ENCODE peak calls at places on chromosomes 1 and 21, in five cellular contexts. X is astrocyte of the cerebellum, C is choroid plexus epithelial cell, H is GM10248, E is cardiac fibroblast. Q is an unnamed sample.

GRCh38 chr1:247037483-247038320 is 29.8 kb upstream of the ZNF695 start:
- DNase-seq in X (no peak), C (no peak), H (no peak), E (peak; percentile 2), Q (no peak)

GRCh38 chr1:234881893-234882771 is 246.5 kb downstream of the TOMM20 start:
- DNase-seq in X (no peak), C (no peak), H (peak; percentile 79), E (no peak), Q (no peak)

GRCh38 chr1:156103521-156103947 is 11.0 kb upstream of the LMNA start:
- DNase-seq in X (no peak), C (no peak), H (no peak), E (peak; percentile 60), Q (no peak)

GRCh38 chr1:37741130-37741529 is 23.8 kb downstream of the EPHA10 start:
- DNase-seq in X (no peak), C (peak; percentile 75), H (no peak), E (peak; percentile 81), Q (no peak)

GRCh38 chr21:16590186-16590585 is 860.4 kb downstream of the USP25 start:
- DNase-seq in X (no peak), C (no peak), H (no peak), E (no peak), Q (no peak)

GRCh38 chr1:25854554-25854953 is 4.7 kb downstream of the AUNIP start:
- DNase-seq in X (no peak), C (no peak), H (no peak), E (no peak), Q (no peak)

GRCh38 chr1:21605964-21606705 is 63.0 kb downstream of the RAP1GAP start:
- DNase-seq in X (no peak), C (no peak), H (no peak), E (no peak), Q (no peak)

GRCh38 chr1:233679030-233679429 is 65.1 kb downstream of the KCNK1 start:
- DNase-seq in X (no peak), C (no peak), H (no peak), E (no peak), Q (no peak)

GRCh38 chr1:51768971-51769601 is 109.4 kb downstream of the NRDC start:
- DNase-seq in X (peak; percentile 53), C (peak; percentile 89), H (peak; percentile 60), E (peak; percentile 86), Q (peak; percentile 16)

GRCh38 chr1:188668083-188668482 is 1809.6 kb downstream of the BRINP3 start:
- DNase-seq in X (no peak), C (no peak), H (no peak), E (no peak), Q (no peak)

GRCh38 chr1:153395136-153395685 is 4.3 kb upstream of the S100A8 start:
- DNase-seq in X (no peak), C (no peak), H (no peak), E (peak; percentile 2), Q (no peak)

GRCh38 chr21:46188226-46189212 is 4.3 kb upstream of the SPATC1L start:
- DNase-seq in X (no peak), C (peak; percentile 62), H (no peak), E (peak; percentile 85), Q (no peak)

GRCh38 chr1:61393575-61393974 is 311.2 kb downstream of the NFIA start:
- DNase-seq in X (no peak), C (no peak), H (no peak), E (no peak), Q (no peak)

GRCh38 chr1:99005142-99005491 is 456 bp upstream of the PLPPR5 start:
- DNase-seq in X (no peak), C (peak; percentile 6), H (no peak), E (no peak), Q (no peak)

GRCh38 chr1:41739061-41739955 is 179.4 kb downstream of the HIVEP3 start:
- DNase-seq in X (no peak), C (peak; percentile 93), H (peak; percentile 72), E (peak; percentile 73), Q (peak; percentile 76)

GRCh38 chr1:241985787-241986186 is 13.1 kb downstream of the MAP1LC3C start:
- DNase-seq in X (peak; percentile 24), C (peak; percentile 71), H (peak; percentile 62), E (peak; percentile 58), Q (no peak)

GRCh38 chr1:205537386-205538018 is 33.0 kb downstream of the CDK18 start:
- DNase-seq in X (no peak), C (no peak), H (no peak), E (peak; percentile 53), Q (no peak)

GRCh38 chr1:93907718-93908117 is 1.5 kb downstream of the GCLM start:
- DNase-seq in X (peak; percentile 62), C (peak; percentile 74), H (no peak), E (peak; percentile 58), Q (no peak)

GRCh38 chr1:244112646-244113045 is 61.6 kb downstream of the ZBTB18 start:
- DNase-seq in X (peak; percentile 73), C (peak; percentile 73), H (no peak), E (peak; percentile 59), Q (peak; percentile 61)

GRCh38 chr1:44048816-44049215 is 17.6 kb upstream of the SLC6A9 start:
- DNase-seq in X (no peak), C (peak; percentile 50), H (no peak), E (peak; percentile 87), Q (no peak)

GRCh38 chr1:115530407-115530806 is 111.4 kb upstream of the VANGL1 start:
- DNase-seq in X (no peak), C (peak; percentile 71), H (no peak), E (peak; percentile 72), Q (no peak)

GRCh38 chr1:200526709-200527612 is 93.6 kb downstream of the KIF14 start:
- DNase-seq in X (no peak), C (peak; percentile 65), H (peak; percentile 28), E (peak; percentile 40), Q (no peak)

GRCh38 chr1:2559509-2560298 is 3.5 kb downstream of the TNFRSF14 start:
- DNase-seq in X (no peak), C (no peak), H (no peak), E (no peak), Q (no peak)

GRCh38 chr21:29250642-29251041 is 48.1 kb upstream of the BACH1 start:
- DNase-seq in X (no peak), C (no peak), H (no peak), E (no peak), Q (no peak)

GRCh38 chr1:74534241-74534640 is 21.8 kb upstream of the LRRC53 start:
- DNase-seq in X (peak; percentile 69), C (peak; percentile 1), H (no peak), E (no peak), Q (peak; percentile 5)

GRCh38 chr1:24558902-24559791 is 3.3 kb downstream of the NCMAP start:
- DNase-seq in X (peak; percentile 67), C (peak; percentile 88), H (no peak), E (peak; percentile 75), Q (no peak)

GRCh38 chr1:74767490-74767889 is 34.5 kb downstream of the TYW3 start:
- DNase-seq in X (no peak), C (peak; percentile 54), H (no peak), E (peak; percentile 44), Q (no peak)

GRCh38 chr1:192140382-192140781 is 17.9 kb upstream of the RGS18 start:
- DNase-seq in X (no peak), C (peak; percentile 13), H (no peak), E (no peak), Q (no peak)

GRCh38 chr21:45670731-45671130 is 27.2 kb downstream of the PCBP3 start:
- DNase-seq in X (no peak), C (no peak), H (no peak), E (no peak), Q (no peak)

GRCh38 chr1:76635784-76636183 is 231.5 kb upstream of the ST6GALNAC5 start:
- DNase-seq in X (no peak), C (peak; percentile 12), H (no peak), E (no peak), Q (no peak)

GRCh38 chr1:243943671-243944428 is 93.8 kb upstream of the AKT3 start:
- DNase-seq in X (no peak), C (no peak), H (no peak), E (no peak), Q (no peak)

GRCh38 chr1:170910273-170910672 is 25.1 kb upstream of the MROH9 start:
- DNase-seq in X (no peak), C (peak; percentile 66), H (no peak), E (peak; percentile 90), Q (no peak)

GRCh38 chr1:78547081-78547480 is 56.3 kb downstream of the PTGFR start:
- DNase-seq in X (no peak), C (no peak), H (no peak), E (no peak), Q (no peak)

GRCh38 chr1:65679773-65680172 is 112.9 kb upstream of the PDE4B start:
- DNase-seq in X (no peak), C (no peak), H (no peak), E (no peak), Q (no peak)

GRCh38 chr1:17370618-17371017 is 1.4 kb upstream of the PADI6 start:
- DNase-seq in X (no peak), C (no peak), H (no peak), E (no peak), Q (no peak)

GRCh38 chr1:183270541-183271141 is 84.6 kb downstream of the LAMC2 start:
- DNase-seq in X (peak; percentile 78), C (peak; percentile 66), H (no peak), E (peak; percentile 77), Q (peak; percentile 82)

GRCh38 chr1:1302951-1303509 is 4.7 kb downstream of the ACAP3 start:
- DNase-seq in X (no peak), C (no peak), H (no peak), E (no peak), Q (no peak)

GRCh38 chr1:161486806-161487482 is 18.3 kb upstream of the FCGR2A start:
- DNase-seq in X (peak; percentile 8), C (peak; percentile 84), H (peak; percentile 61), E (peak; percentile 87), Q (no peak)

GRCh38 chr1:229340496-229340895 is 2.4 kb downstream of the CCSAP start:
- DNase-seq in X (no peak), C (no peak), H (no peak), E (no peak), Q (no peak)
- TF ChIP-seq CTCF in X (no peak), C (no peak), H (no peak), E (no peak), Q (no peak)

GRCh38 chr1:179955318-179955638 is 668 bp downstream of the CEP350 start:
- DNase-seq in X (no peak), C (no peak), H (no peak), E (peak; percentile 33), Q (no peak)
- TF ChIP-seq CTCF in X (no peak), C (no peak), H (no peak), E (no peak), Q (no peak)

GRCh38 chr1:179104851-179105250 is 23.0 kb downstream of the TOR3A start:
- DNase-seq in X (no peak), C (no peak), H (no peak), E (no peak), Q (no peak)

GRCh38 chr1:179108644-179109043 is 26.8 kb downstream of the TOR3A start:
- DNase-seq in X (no peak), C (no peak), H (no peak), E (no peak), Q (no peak)

GRCh38 chr1:179107706-179108629 is 26.1 kb downstream of the TOR3A start:
- DNase-seq in X (no peak), C (no peak), H (no peak), E (no peak), Q (no peak)

GRCh38 chr1:179103999-179104398 is 22.1 kb downstream of the TOR3A start:
- DNase-seq in X (no peak), C (no peak), H (no peak), E (no peak), Q (no peak)

GRCh38 chr1:179105393-179105792 is 23.5 kb downstream of the TOR3A start:
- DNase-seq in X (no peak), C (peak; percentile 46), H (no peak), E (no peak), Q (no peak)
- TF ChIP-seq CTCF in X (peak; percentile 52), C (peak; percentile 68), H (no peak), E (peak; percentile 47), Q (peak; percentile 32)

GRCh38 chr1:62849031-62849430 is 65.1 kb downstream of the ATG4C start:
- DNase-seq in X (no peak), C (no peak), H (no peak), E (no peak), Q (no peak)
- TF ChIP-seq CTCF in X (peak; percentile 23), C (peak; percentile 42), H (no peak), E (no peak), Q (no peak)